ENCODE peak calls at places on chromosomes 2 and 18, in eight cellular contexts. K, C, G, D, U, L, T and Y are unnamed samples.

GRCh38 chr2:100992262-100992661 is 9.8 kb upstream of the RPL31 start:
- DNase-seq in K (no peak), C (no peak), G (no peak), D (no peak), U (peak), L (no peak), T (no peak), Y (no peak)

GRCh38 chr2:205868054-205868453 is 185.8 kb downstream of the NRP2 start:
- DNase-seq in K (no peak), C (no peak), G (no peak), D (no peak), U (no peak), L (no peak), T (no peak), Y (no peak)

GRCh38 chr2:191246820-191247380 is 1.7 kb downstream of the MYO1B start:
- DNase-seq in K (no peak), C (no peak), G (no peak), D (no peak), U (no peak), L (no peak), T (no peak), Y (no peak)

GRCh38 chr2:238848941-238849853 is 1.3 kb downstream of the TWIST2 start:
- DNase-seq in K (no peak), C (no peak), G (no peak), D (no peak), U (no peak), L (no peak), T (no peak), Y (no peak)

GRCh38 chr2:113341191-113341590 is 62.5 kb upstream of the PAX8 start:
- DNase-seq in K (no peak), C (no peak), G (no peak), D (no peak), U (no peak), L (no peak), T (no peak), Y (no peak)

GRCh38 chr2:180334514-180334913 is 327.4 kb upstream of the CWC22 start:
- DNase-seq in K (no peak), C (no peak), G (no peak), D (no peak), U (peak), L (no peak), T (no peak), Y (no peak)

GRCh38 chr2:19818543-19818942 is 83.2 kb downstream of the TTC32 start:
- DNase-seq in K (no peak), C (no peak), G (no peak), D (no peak), U (no peak), L (no peak), T (no peak), Y (no peak)

GRCh38 chr2:21676676-21677075 is 552.9 kb downstream of the TDRD15 start:
- DNase-seq in K (no peak), C (no peak), G (no peak), D (no peak), U (no peak), L (no peak), T (no peak), Y (no peak)

GRCh38 chr18:36457683-36458082 is 160.2 kb downstream of the FHOD3 start:
- DNase-seq in K (no peak), C (no peak), G (no peak), D (no peak), U (no peak), L (no peak), T (no peak), Y (no peak)

GRCh38 chr2:60519259-60519863 is 34.1 kb downstream of the BCL11A start:
- DNase-seq in K (no peak), C (no peak), G (no peak), D (no peak), U (no peak), L (no peak), T (no peak), Y (no peak)

GRCh38 chr2:121748202-121748601 is 7.2 kb upstream of the TSN start:
- DNase-seq in K (no peak), C (no peak), G (no peak), D (no peak), U (peak), L (no peak), T (no peak), Y (no peak)

GRCh38 chr2:241279413-241279812 is 36.1 kb downstream of the HDLBP start:
- DNase-seq in K (no peak), C (no peak), G (no peak), D (no peak), U (no peak), L (no peak), T (no peak), Y (no peak)

GRCh38 chr2:233824373-233824772 is 30.0 kb downstream of the HJURP start:
- DNase-seq in K (peak), C (no peak), G (no peak), D (no peak), U (no peak), L (no peak), T (no peak), Y (no peak)

GRCh38 chr2:19577668-19578067 is 219.2 kb upstream of the OSR1 start:
- DNase-seq in K (no peak), C (no peak), G (no peak), D (no peak), U (no peak), L (no peak), T (no peak), Y (no peak)

GRCh38 chr2:54512663-54513363 is 56.7 kb downstream of the SPTBN1 start:
- DNase-seq in K (no peak), C (no peak), G (no peak), D (no peak), U (no peak), L (no peak), T (no peak), Y (no peak)

GRCh38 chr2:130826821-130827501 is 9.8 kb upstream of the ARHGEF4 start:
- DNase-seq in K (no peak), C (no peak), G (no peak), D (no peak), U (no peak), L (no peak), T (no peak), Y (no peak)

GRCh38 chr2:218813771-218814460 is 17.7 kb downstream of the PRKAG3 start:
- DNase-seq in K (peak), C (no peak), G (no peak), D (no peak), U (no peak), L (no peak), T (no peak), Y (no peak)

GRCh38 chr2:42770288-42771131 is 6.6 kb upstream of the OXER1 start:
- DNase-seq in K (no peak), C (no peak), G (no peak), D (peak), U (peak), L (no peak), T (no peak), Y (no peak)

GRCh38 chr2:217800433-217801114 is 202.2 kb downstream of the TNS1 start:
- DNase-seq in K (no peak), C (no peak), G (no peak), D (no peak), U (no peak), L (no peak), T (no peak), Y (no peak)

GRCh38 chr2:240328526-240328925 is 106.9 kb upstream of the GPC1 start:
- DNase-seq in K (no peak), C (no peak), G (no peak), D (no peak), U (no peak), L (no peak), T (no peak), Y (no peak)

GRCh38 chr2:88642278-88642677 is 15.0 kb upstream of the EIF2AK3 start:
- DNase-seq in K (no peak), C (no peak), G (no peak), D (no peak), U (no peak), L (no peak), T (no peak), Y (no peak)

GRCh38 chr2:191690327-191690726 is 12.4 kb downstream of the NABP1 start:
- DNase-seq in K (no peak), C (no peak), G (no peak), D (no peak), U (peak), L (no peak), T (no peak), Y (no peak)

GRCh38 chr2:8543412-8544167 is 138.3 kb upstream of the ID2 start:
- DNase-seq in K (peak), C (peak), G (peak), D (peak), U (peak), L (peak), T (peak), Y (peak)

GRCh38 chr2:170819941-170820646 is 3.4 kb downstream of the GAD1 start:
- DNase-seq in K (no peak), C (no peak), G (no peak), D (no peak), U (no peak), L (no peak), T (no peak), Y (no peak)

GRCh38 chr2:20378891-20379519 is 28.4 kb upstream of the PUM2 start:
- DNase-seq in K (peak), C (peak), G (no peak), D (peak), U (no peak), L (peak), T (no peak), Y (peak)

GRCh38 chr18:2222270-2223185 is 348.8 kb downstream of the METTL4 start:
- DNase-seq in K (peak), C (no peak), G (no peak), D (no peak), U (no peak), L (no peak), T (no peak), Y (no peak)

GRCh38 chr2:166163775-166164174 is 36.0 kb upstream of the SCN1A start:
- DNase-seq in K (no peak), C (no peak), G (no peak), D (no peak), U (no peak), L (no peak), T (no peak), Y (no peak)

GRCh38 chr2:128578406-128579385 is 260.0 kb upstream of the HS6ST1 start:
- DNase-seq in K (no peak), C (no peak), G (no peak), D (no peak), U (no peak), L (no peak), T (no peak), Y (peak)

GRCh38 chr2:235669269-235669831 is 175.5 kb downstream of the AGAP1 start:
- DNase-seq in K (peak), C (peak), G (peak), D (peak), U (no peak), L (peak), T (peak), Y (no peak)

GRCh38 chr2:179082697-179083096 is 32.8 kb upstream of the CCDC141 start:
- DNase-seq in K (no peak), C (no peak), G (no peak), D (no peak), U (no peak), L (no peak), T (no peak), Y (no peak)

GRCh38 chr2:71933467-71934319 is 214.0 kb downstream of the CYP26B1 start:
- DNase-seq in K (no peak), C (no peak), G (no peak), D (peak), U (no peak), L (no peak), T (no peak), Y (peak)

GRCh38 chr2:110125292-110125691 is 9.7 kb upstream of the MALL start:
- DNase-seq in K (no peak), C (no peak), G (no peak), D (no peak), U (peak), L (no peak), T (no peak), Y (no peak)

GRCh38 chr2:227411320-227411989 is 23.7 kb upstream of the SCYGR1 start:
- DNase-seq in K (no peak), C (no peak), G (peak), D (no peak), U (no peak), L (no peak), T (peak), Y (no peak)

GRCh38 chr2:26642437-26642836 is 1.3 kb upstream of the CIB4 start:
- DNase-seq in K (no peak), C (no peak), G (no peak), D (no peak), U (no peak), L (no peak), T (no peak), Y (no peak)

GRCh38 chr18:48136051-48136543 is 205.6 kb upstream of the SMAD2 start:
- DNase-seq in K (peak), C (peak), G (no peak), D (no peak), U (no peak), L (no peak), T (no peak), Y (no peak)